ENCODE peak calls at places on chromosomes 12 and 14, in four cellular contexts. Y, C, D and S are unnamed samples.

GRCh38 chr12:46944104-46944503 is 118.3 kb upstream of the SLC38A4 start:
- DNase-seq in Y (no peak), C (no peak), D (peak), S (no peak)

GRCh38 chr14:71121711-71122110 is 214.5 kb downstream of the PCNX1 start:
- DNase-seq in Y (peak), C (no peak), D (no peak), S (no peak)

GRCh38 chr14:54798465-54799124 is 104.0 kb downstream of the GCH1 start:
- DNase-seq in Y (no peak), C (no peak), D (no peak), S (peak)

GRCh38 chr12:124392271-124392990 is 97.5 kb downstream of the RFLNA start:
- DNase-seq in Y (no peak), C (peak), D (peak), S (no peak)

GRCh38 chr12:47813491-47814196 is 6.1 kb downstream of the HDAC7 start:
- DNase-seq in Y (no peak), C (peak), D (no peak), S (no peak)

GRCh38 chr12:21634245-21634644 is 23.4 kb downstream of the LDHB start:
- DNase-seq in Y (no peak), C (no peak), D (no peak), S (no peak)

GRCh38 chr12:94429633-94430032 is 30.0 kb downstream of the CEP83 start:
- DNase-seq in Y (no peak), C (no peak), D (no peak), S (no peak)

GRCh38 chr12:124904306-124905098 is 9.9 kb downstream of the UBC start:
- DNase-seq in Y (no peak), C (no peak), D (peak), S (peak)

GRCh38 chr14:35741345-35742031 is 67.6 kb downstream of the RALGAPA1 start:
- DNase-seq in Y (no peak), C (no peak), D (no peak), S (no peak)

GRCh38 chr12:26971963-26972362 is 33.7 kb downstream of the FGFR1OP2 start:
- DNase-seq in Y (no peak), C (no peak), D (no peak), S (no peak)

GRCh38 chr12:117072736-117073475 is 26.3 kb downstream of the TESC start:
- DNase-seq in Y (no peak), C (no peak), D (no peak), S (no peak)

GRCh38 chr12:32230607-32230982 is 123.9 kb downstream of the BICD1 start:
- DNase-seq in Y (no peak), C (no peak), D (no peak), S (no peak)

GRCh38 chr14:22520235-22520634 is 68.8 kb downstream of the DAD1 start:
- DNase-seq in Y (no peak), C (no peak), D (peak), S (no peak)

GRCh38 chr14:32201816-32202467 is at the start of gene RNU6-7:
- DNase-seq in Y (no peak), C (no peak), D (peak), S (no peak)

GRCh38 chr12:57622293-57623245 is 10.4 kb downstream of the B4GALNT1 start:
- DNase-seq in Y (no peak), C (no peak), D (no peak), S (peak)

GRCh38 chr12:52390739-52391617 is 5.5 kb upstream of the KRT84 start:
- DNase-seq in Y (no peak), C (no peak), D (peak), S (no peak)

GRCh38 chr14:36647827-36648753 is 13.6 kb upstream of the PAX9 start:
- DNase-seq in Y (no peak), C (no peak), D (peak), S (no peak)

GRCh38 chr14:50844397-50844796 is 13.4 kb upstream of the NIN start:
- DNase-seq in Y (no peak), C (no peak), D (no peak), S (no peak)

GRCh38 chr14:60326274-60326673 is 77.3 kb downstream of the PPM1A start:
- DNase-seq in Y (no peak), C (no peak), D (no peak), S (no peak)

GRCh38 chr12:47938594-47938993 is 24.8 kb upstream of the TMEM106C start:
- DNase-seq in Y (no peak), C (no peak), D (no peak), S (no peak)

GRCh38 chr12:48021485-48022179 is 17.4 kb upstream of the COL2A1 start:
- DNase-seq in Y (no peak), C (no peak), D (no peak), S (no peak)

GRCh38 chr12:104280111-104280510 is 23.4 kb upstream of the EID3 start:
- DNase-seq in Y (no peak), C (no peak), D (no peak), S (no peak)

GRCh38 chr14:41362134-41362533 is 244.5 kb upstream of the LRFN5 start:
- DNase-seq in Y (no peak), C (no peak), D (no peak), S (no peak)

GRCh38 chr12:121812320-121812871 is 8.6 kb downstream of the SETD1B start:
- DNase-seq in Y (no peak), C (no peak), D (peak), S (no peak)